ENCODE peak calls at places on chromosomes 13 and 19, in nine cellular contexts. T is endothelial cell of umbilical vein, H is osteoblast, J is HCT116, G is cardiac muscle cell, S is MM.1S, F is OCI-LY7, R is IMR-90, A is dorsolateral prefrontal cortex. L is an unnamed sample.

GRCh38 chr19:7223429-7223828 is 70.8 kb downstream of the INSR start:
- DNase-seq in T (no peak), H (peak; percentile 50), J (no peak), G (no peak), S (no peak), F (no peak), R (no peak), A (no peak), L (no peak)

GRCh38 chr19:30420881-30421280 is 48.7 kb downstream of the ZNF536 start:
- DNase-seq in T (no peak), H (no peak), J (no peak), G (no peak), S (no peak), F (no peak), R (no peak), A (no peak), L (no peak)

GRCh38 chr19:45526143-45526542 is 18.9 kb downstream of the VASP start:
- DNase-seq in T (peak; percentile 57), H (peak; percentile 96), J (no peak), G (peak; percentile 70), S (no peak), F (peak; percentile 28), R (peak; percentile 55), A (peak; percentile 56), L (no peak)

GRCh38 chr13:112575680-112576079 is 12.3 kb downstream of the TUBGCP3 start:
- DNase-seq in T (peak; percentile 31), H (no peak), J (no peak), G (no peak), S (no peak), F (no peak), R (no peak), A (no peak), L (no peak)

GRCh38 chr19:30085394-30085793 is 143.4 kb downstream of the URI1 start:
- DNase-seq in T (no peak), H (peak; percentile 77), J (peak; percentile 16), G (peak; percentile 11), S (no peak), F (peak; percentile 7), R (no peak), A (no peak), L (no peak)

GRCh38 chr19:4977299-4978174 is 8.6 kb downstream of the KDM4B start:
- DNase-seq in T (no peak), H (peak; percentile 97), J (no peak), G (peak; percentile 92), S (no peak), F (no peak), R (peak; percentile 95), A (no peak), L (peak; percentile 78)

GRCh38 chr13:24038846-24039330 is 121.6 kb upstream of the SPATA13 start:
- DNase-seq in T (no peak), H (peak; percentile 52), J (no peak), G (peak; percentile 38), S (no peak), F (no peak), R (peak; percentile 74), A (peak; percentile 24), L (no peak)

GRCh38 chr19:21468791-21469190 is 36.6 kb upstream of the ZNF429 start:
- DNase-seq in T (no peak), H (no peak), J (no peak), G (no peak), S (no peak), F (no peak), R (no peak), A (no peak), L (no peak)

GRCh38 chr13:100128373-100128772 is 39.5 kb downstream of the PCCA start:
- DNase-seq in T (no peak), H (no peak), J (no peak), G (no peak), S (no peak), F (no peak), R (peak; percentile 92), A (no peak), L (no peak)

GRCh38 chr13:31998131-31998530 is 33.4 kb upstream of the FRY start:
- DNase-seq in T (no peak), H (peak; percentile 65), J (no peak), G (peak; percentile 3), S (no peak), F (no peak), R (no peak), A (no peak), L (no peak)

DNA sequence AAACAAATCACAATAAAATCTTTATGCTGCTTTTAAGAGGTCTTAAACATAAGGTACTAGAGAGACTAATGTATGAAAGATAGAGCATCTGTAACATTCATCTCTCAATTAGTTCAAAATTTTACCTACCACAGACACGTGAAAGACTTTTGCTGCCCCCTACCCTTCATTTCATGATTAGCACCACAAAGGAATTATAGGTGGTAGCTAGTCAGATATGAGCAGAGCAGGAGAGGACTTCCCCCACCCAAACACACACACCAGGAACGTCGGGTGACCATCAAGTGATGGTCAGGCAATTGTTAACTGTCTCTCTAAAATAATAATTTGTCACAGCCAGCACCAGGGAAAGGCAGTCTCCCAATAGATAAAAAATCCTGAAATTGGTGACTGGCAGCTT is 1531.7 kb upstream of the SPRY2 start:
- DNase-seq in T (no peak), H (no peak), J (peak; percentile 12), G (no peak), S (peak; percentile 30), F (no peak), R (no peak), A (no peak), L (no peak)
- TF ChIP-seq CTCF in T (no peak), H (no peak), J (peak; percentile 44), G (no peak), S (no peak), F (peak; percentile 47), R (no peak), A (no peak), L (no peak)

GRCh38 chr19:48516536-48516935 is 4.9 kb upstream of the LMTK3 start:
- DNase-seq in T (no peak), H (no peak), J (no peak), G (no peak), S (no peak), F (no peak), R (no peak), A (no peak), L (no peak)

GRCh38 chr19:48513289-48514122 is 1.9 kb upstream of the LMTK3 start:
- DNase-seq in T (peak; percentile 58), H (peak; percentile 96), J (peak; percentile 69), G (peak; percentile 74), S (peak; percentile 49), F (peak; percentile 89), R (peak; percentile 64), A (peak; percentile 86), L (no peak)

GRCh38 chr19:48511800-48512503 is at the start of gene LMTK3:
- DNase-seq in T (no peak), H (peak; percentile 90), J (no peak), G (peak; percentile 52), S (no peak), F (peak; percentile 89), R (peak; percentile 56), A (peak; percentile 92), L (no peak)

GRCh38 chr19:48512504-48513288 is 1.1 kb upstream of the LMTK3 start:
- DNase-seq in T (no peak), H (peak; percentile 64), J (no peak), G (no peak), S (no peak), F (no peak), R (no peak), A (no peak), L (no peak)

GRCh38 chr19:48514123-48514458 is 2.5 kb upstream of the LMTK3 start:
- DNase-seq in T (no peak), H (no peak), J (no peak), G (no peak), S (no peak), F (no peak), R (no peak), A (no peak), L (no peak)
- H3K4me3 ChIP-seq in T (no peak overlapping the region), H (peak overlapping the region; percentile 73), J (no peak overlapping the region), G (no peak overlapping the region), S (peak overlapping the region; percentile 72), F (peak overlapping the region; percentile 79), R (no peak overlapping the region), A (peak overlapping the region; percentile 78), L (peak overlapping the region; percentile 73)

GRCh38 chr13:52599037-52599852 is 43.0 kb upstream of the HNRNPA1L2 start:
- DNase-seq in T (peak; percentile 92), H (peak; percentile 91), J (no peak), G (peak; percentile 70), S (no peak), F (no peak), R (peak; percentile 71), A (no peak), L (no peak)
- H3K27ac ChIP-seq in T (peak overlapping the region; percentile 93), H (peak overlapping the region; percentile 89), J (no peak overlapping the region), G (no peak overlapping the region), S (no peak overlapping the region), F (no peak overlapping the region), R (peak overlapping the region; percentile 76), A (no peak overlapping the region), L (peak overlapping the region; percentile 83)

DNA sequence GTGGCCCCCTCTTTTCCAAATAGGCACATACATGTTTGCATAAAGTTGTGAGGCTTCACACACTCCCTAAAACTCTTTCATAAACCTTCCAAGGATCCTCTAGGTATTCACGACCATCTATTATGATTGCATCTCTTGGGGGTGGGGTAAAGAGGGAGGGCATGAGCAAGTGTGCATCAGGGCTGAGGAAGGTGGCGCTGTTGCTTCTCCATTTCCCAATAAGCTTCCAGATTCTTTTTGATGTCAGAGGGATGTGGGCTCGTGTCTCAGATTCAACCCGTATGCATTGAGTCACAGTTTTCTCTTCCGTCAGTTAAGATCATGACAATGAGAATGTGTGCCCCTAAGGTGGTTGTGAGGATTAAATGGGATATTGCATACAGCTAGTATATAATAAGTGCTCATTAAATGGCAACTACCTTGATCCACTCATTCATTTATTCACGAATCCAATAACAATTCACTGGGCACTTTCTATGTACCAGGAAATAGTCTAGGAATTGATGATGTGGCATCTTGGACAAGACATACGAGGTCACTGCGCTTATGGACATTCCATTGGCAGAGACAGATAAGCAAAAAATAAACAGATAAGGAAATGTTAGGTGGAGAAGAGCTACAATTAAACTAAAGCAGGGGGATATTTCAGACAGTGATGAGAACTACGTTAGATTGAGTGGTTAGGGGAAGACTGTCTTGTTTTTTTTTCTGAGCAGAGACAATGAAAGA is 10.3 kb downstream of the CYP2B6 start:
- DNase-seq in T (no peak), H (no peak), J (peak; percentile 43), G (no peak), S (no peak), F (no peak), R (no peak), A (no peak), L (no peak)
- TF ChIP-seq CTCF in T (no peak), H (no peak), J (peak; percentile 63), G (no peak), S (no peak), F (peak; percentile 42), R (no peak), A (no peak), L (no peak)

GRCh38 chr19:34171539-34171876 is 796 bp upstream of the LSM14A start:
- DNase-seq in T (no peak), H (peak; percentile 87), J (no peak), G (peak; percentile 51), S (no peak), F (no peak), R (peak; percentile 93), A (peak; percentile 20), L (no peak)
- H3K4me3 ChIP-seq in T (peak overlapping the region; percentile 70), H (peak overlapping the region; percentile 98), J (peak overlapping the region; percentile 56), G (peak overlapping the region; percentile 100), S (peak overlapping the region; percentile 83), F (peak overlapping the region; percentile 88), R (peak overlapping the region; percentile 99), A (peak overlapping the region; percentile 95), L (peak overlapping the region; percentile 95)

GRCh38 chr19:3096902-3097326 is 2.8 kb downstream of the GNA11 start:
- DNase-seq in T (no peak), H (peak; percentile 80), J (no peak), G (no peak), S (no peak), F (no peak), R (no peak), A (no peak), L (no peak)
- H3K27ac ChIP-seq in T (no peak overlapping the region), H (no peak overlapping the region), J (no peak overlapping the region), G (no peak overlapping the region), S (no peak overlapping the region), F (no peak overlapping the region), R (no peak overlapping the region), A (peak overlapping the region; percentile 31), L (peak overlapping the region; percentile 52)